ENCODE peak calls at places on chromosomes 13 and 19, in four cellular contexts. One of them, this sample, is unnamed.

GRCh38 chr13:35966024-35966423 is 165.2 kb downstream of the DCLK1 start:
- DNase-seq in K562: no peak
- DNase-seq in stomach: no peak
- DNase-seq in transverse colon: no peak
- DNase-seq in this sample: no peak

GRCh38 chr19:39818626-39819097 is 15.3 kb downstream of the DYRK1B start:
- DNase-seq in K562: no peak
- DNase-seq in transverse colon: no peak
- DNase-seq in stomach: no peak
- DNase-seq in this sample: no peak

GRCh38 chr19:679418-680286 is 3.5 kb downstream of the FSTL3 start:
- DNase-seq in stomach: peak; percentile 57
- DNase-seq in transverse colon: peak; percentile 64
- DNase-seq in K562: peak; percentile 61
- DNase-seq in this sample: peak; percentile 55

GRCh38 chr13:73842621-73843020 is 291.6 kb downstream of the KLF12 start:
- DNase-seq in transverse colon: no peak
- DNase-seq in stomach: no peak
- DNase-seq in K562: no peak
- DNase-seq in this sample: no peak

GRCh38 chr13:100106705-100107104 is 17.8 kb downstream of the PCCA start:
- DNase-seq in stomach: no peak
- DNase-seq in transverse colon: no peak
- DNase-seq in K562: no peak
- DNase-seq in this sample: no peak

GRCh38 chr13:73204916-73205315 is 146.1 kb downstream of the KLF5 start:
- DNase-seq in transverse colon: no peak
- DNase-seq in stomach: no peak
- DNase-seq in K562: no peak
- DNase-seq in this sample: no peak

GRCh38 chr13:49840667-49841066 is 48.2 kb upstream of the KPNA3 start:
- DNase-seq in K562: no peak
- DNase-seq in stomach: no peak
- DNase-seq in transverse colon: no peak
- DNase-seq in this sample: no peak

GRCh38 chr13:52804202-52804641 is 44.2 kb downstream of the PCDH8 start:
- DNase-seq in transverse colon: no peak
- DNase-seq in stomach: no peak
- DNase-seq in K562: no peak
- DNase-seq in this sample: no peak

GRCh38 chr19:18502633-18503294 is 19.1 kb downstream of the ELL start:
- DNase-seq in stomach: no peak
- DNase-seq in transverse colon: peak; percentile 40
- DNase-seq in K562: no peak
- DNase-seq in this sample: no peak

GRCh38 chr13:33676700-33677048 is 141.3 kb upstream of the RFC3 start:
- DNase-seq in transverse colon: peak; percentile 58
- DNase-seq in stomach: peak; percentile 64
- DNase-seq in K562: no peak
- DNase-seq in this sample: peak; percentile 55

GRCh38 chr13:50693755-50694154 is 149.7 kb downstream of the DLEU7 start:
- DNase-seq in stomach: peak; percentile 33
- DNase-seq in transverse colon: no peak
- DNase-seq in K562: no peak
- DNase-seq in this sample: no peak

GRCh38 chr19:17125728-17126677 is 50.4 kb downstream of the MYO9B start:
- DNase-seq in transverse colon: peak; percentile 68
- DNase-seq in K562: no peak
- DNase-seq in stomach: peak; percentile 47
- DNase-seq in this sample: no peak

GRCh38 chr13:47679391-47679790 is 321.7 kb downstream of the SUCLA2 start:
- DNase-seq in stomach: no peak
- DNase-seq in transverse colon: no peak
- DNase-seq in K562: no peak
- DNase-seq in this sample: no peak

GRCh38 chr19:18128044-18128443 is 24.9 kb upstream of the PIK3R2 start:
- DNase-seq in K562: no peak
- DNase-seq in stomach: no peak
- DNase-seq in transverse colon: no peak
- DNase-seq in this sample: no peak

GRCh38 chr13:68490594-68490993 is 1260.5 kb upstream of the PCDH9 start:
- DNase-seq in stomach: no peak
- DNase-seq in transverse colon: no peak
- DNase-seq in K562: no peak
- DNase-seq in this sample: no peak

GRCh38 chr13:32790731-32791130 is 204.5 kb downstream of the PDS5B start:
- DNase-seq in stomach: no peak
- DNase-seq in K562: peak; percentile 7
- DNase-seq in transverse colon: no peak
- DNase-seq in this sample: no peak

GRCh38 chr13:25928941-25929505 is 122.8 kb downstream of the SHISA2 start:
- DNase-seq in stomach: no peak
- DNase-seq in K562: no peak
- DNase-seq in transverse colon: no peak
- DNase-seq in this sample: no peak

GRCh38 chr13:109990296-109990695 is 203.9 kb upstream of the IRS2 start:
- DNase-seq in transverse colon: no peak
- DNase-seq in stomach: no peak
- DNase-seq in K562: no peak
- DNase-seq in this sample: no peak

GRCh38 chr13:21006141-21007005 is 55.0 kb downstream of the LATS2 start:
- DNase-seq in transverse colon: no peak
- DNase-seq in K562: no peak
- DNase-seq in stomach: no peak
- DNase-seq in this sample: no peak

GRCh38 chr19:42268142-42268703 is 829 bp upstream of the CIC start:
- DNase-seq in transverse colon: peak; percentile 99
- DNase-seq in stomach: peak; percentile 99
- DNase-seq in K562: peak; percentile 94
- DNase-seq in this sample: peak; percentile 100
- TF ChIP-seq POLR2A in transverse colon: peak; percentile 77
- TF ChIP-seq POLR2A in stomach: peak; percentile 77
- TF ChIP-seq POLR2A in K562: peak; percentile 73
- TF ChIP-seq POLR2A in this sample: peak; percentile 72

DNA sequence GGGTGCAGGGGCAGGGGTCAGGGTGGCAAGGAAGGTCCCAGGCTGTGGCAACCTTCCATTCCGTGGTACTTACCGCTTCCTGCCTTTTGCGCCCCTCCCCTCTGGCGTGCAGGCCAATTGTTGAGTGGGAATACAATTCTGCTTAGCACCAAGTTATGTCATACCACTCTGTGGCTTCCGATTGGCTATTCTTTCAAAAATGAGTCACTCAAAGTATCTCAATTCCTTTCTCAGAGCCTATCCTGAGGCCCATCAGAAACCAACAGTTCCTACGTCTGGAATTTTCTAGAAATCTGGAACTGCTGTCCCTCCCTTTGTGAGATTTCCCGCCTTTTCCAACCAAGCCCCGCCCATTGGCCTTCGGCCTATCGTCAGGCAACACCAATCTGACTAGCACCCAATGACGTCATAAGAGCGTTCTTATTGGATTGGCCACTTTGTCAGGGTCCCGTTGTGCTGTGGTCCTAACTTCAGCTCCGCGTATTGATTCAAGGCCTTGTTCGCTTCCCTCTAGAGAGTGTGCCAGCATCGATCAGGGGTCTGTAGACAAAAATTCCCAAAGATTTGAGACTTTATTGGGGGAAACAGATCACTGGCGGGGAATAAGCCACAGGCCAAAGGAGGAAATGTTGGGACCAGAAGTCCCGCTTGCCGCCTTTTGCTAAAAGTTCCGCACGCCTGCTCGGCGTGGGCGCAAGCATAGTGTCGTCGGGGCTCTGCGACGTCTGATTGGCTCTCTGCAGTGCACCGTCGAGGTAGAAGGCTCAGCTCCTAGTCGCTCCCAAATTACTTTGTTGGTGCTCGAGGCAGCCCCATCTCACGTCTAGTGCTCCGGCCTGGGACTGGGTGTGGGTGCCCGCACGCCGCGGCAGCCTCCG is 11.7 kb downstream of the NTN5 start:
- DNase-seq in stomach: peak; percentile 92
- DNase-seq in K562: peak; percentile 94
- DNase-seq in transverse colon: peak; percentile 87
- DNase-seq in this sample: peak; percentile 83
- TF ChIP-seq POLR2AphosphoS5 in stomach: peak; percentile 7
- TF ChIP-seq POLR2AphosphoS5 in K562: no peak
- TF ChIP-seq POLR2AphosphoS5 in transverse colon: no peak
- TF ChIP-seq POLR2AphosphoS5 in this sample: no peak

GRCh38 chr19:4987692-4988370 is 18.9 kb downstream of the KDM4B start:
- DNase-seq in K562: no peak
- DNase-seq in transverse colon: no peak
- DNase-seq in stomach: no peak
- DNase-seq in this sample: no peak
- H3K4me1 ChIP-seq in K562: peaks cover 27% of the 10 kb centered on the region
- H3K4me1 ChIP-seq in transverse colon: peaks cover 24% of the 10 kb centered on the region
- H3K4me1 ChIP-seq in stomach: peaks cover 4% of the 10 kb centered on the region
- H3K4me1 ChIP-seq in this sample: peaks cover 4% of the 10 kb centered on the region

DNA sequence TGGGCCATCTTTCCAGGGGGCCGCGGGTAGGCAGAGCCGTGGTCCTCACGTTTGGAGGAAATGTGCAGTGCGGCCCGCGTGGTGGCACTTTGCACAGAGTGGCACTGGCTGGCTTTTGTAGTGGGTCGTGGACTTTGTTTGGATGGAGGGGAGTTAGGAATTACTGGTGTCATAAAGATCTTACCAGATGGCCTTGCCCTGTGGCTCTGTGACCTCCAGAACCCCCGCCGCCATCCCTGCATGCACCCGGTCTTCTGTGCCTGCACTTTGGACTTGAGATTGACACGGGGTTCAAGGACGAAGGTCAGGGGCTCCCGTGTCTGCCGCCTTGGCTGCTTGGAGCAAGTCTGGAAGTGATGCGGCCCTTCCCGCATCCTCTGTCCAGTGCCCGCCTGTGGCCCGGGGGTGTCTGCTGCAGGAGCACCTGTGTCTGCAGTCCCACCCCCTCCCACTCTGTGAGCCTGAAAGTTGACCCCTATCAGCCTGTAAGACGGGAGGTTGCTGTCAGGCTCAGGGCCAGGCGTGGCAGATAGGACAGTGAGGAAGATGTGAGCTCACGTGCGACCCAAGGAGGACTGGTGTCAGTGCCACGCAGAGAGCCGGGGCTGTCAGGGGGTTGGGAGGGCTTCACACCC is 2.2 kb downstream of the GNA11 start:
- DNase-seq in K562: no peak
- DNase-seq in stomach: no peak
- DNase-seq in transverse colon: peak; percentile 43
- DNase-seq in this sample: no peak
- TF ChIP-seq POLR2A in K562: no peak
- TF ChIP-seq POLR2A in stomach: no peak
- TF ChIP-seq POLR2A in transverse colon: peak; percentile 31
- TF ChIP-seq POLR2A in this sample: no peak

GRCh38 chr19:42081584-42082258 is 5.8 kb downstream of the ZNF574 start:
- DNase-seq in transverse colon: no peak
- DNase-seq in K562: no peak
- DNase-seq in stomach: no peak
- DNase-seq in this sample: no peak
- TF ChIP-seq POLR2AphosphoS5 in transverse colon: no peak
- TF ChIP-seq POLR2AphosphoS5 in K562: no peak
- TF ChIP-seq POLR2AphosphoS5 in stomach: no peak
- TF ChIP-seq POLR2AphosphoS5 in this sample: no peak

DNA sequence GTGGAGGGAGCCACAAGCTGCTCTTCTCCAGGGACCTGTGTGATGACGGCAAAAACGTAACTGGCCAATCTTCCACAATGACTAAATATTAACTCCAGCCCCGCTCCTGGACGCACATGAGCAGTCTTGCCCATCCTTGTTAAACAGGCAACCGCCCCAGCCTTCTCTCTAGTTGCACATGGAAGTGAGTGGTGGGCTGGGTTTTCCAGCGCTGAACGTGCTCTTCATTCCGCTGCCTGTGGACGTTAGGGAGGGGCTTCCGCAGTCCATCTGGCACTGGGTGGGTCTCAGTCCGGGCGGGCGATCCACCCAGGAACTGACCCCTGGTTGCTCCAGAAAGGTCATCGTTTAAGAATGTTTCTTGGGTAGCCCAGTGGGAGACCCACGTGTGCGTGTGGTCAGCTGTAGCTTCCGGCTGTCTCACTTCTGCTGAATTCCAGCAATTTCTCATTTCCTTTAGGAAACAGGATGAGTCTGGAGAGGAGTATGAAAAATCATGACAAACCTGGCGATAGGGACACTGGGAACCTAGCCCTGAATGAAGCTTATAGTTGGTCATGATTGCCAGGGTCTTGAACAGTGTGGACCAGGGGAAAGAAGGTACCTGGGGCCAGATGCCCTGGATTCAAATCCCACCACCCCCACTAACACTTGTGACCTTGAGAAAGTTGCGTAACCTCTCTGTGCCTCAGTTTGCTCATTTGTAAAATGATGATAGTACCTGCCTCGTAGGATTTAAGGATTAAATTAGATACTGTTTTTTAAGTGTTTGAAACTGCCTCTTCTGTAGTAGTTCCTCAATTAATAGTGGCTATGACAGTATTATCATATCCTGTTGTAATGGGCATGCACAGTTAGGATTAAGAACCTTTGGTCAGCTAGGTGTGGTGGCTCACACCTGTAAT is 92.6 kb downstream of the SIPA1L3 start:
- DNase-seq in stomach: no peak
- DNase-seq in transverse colon: no peak
- DNase-seq in K562: no peak
- DNase-seq in this sample: no peak
- H3K4me1 ChIP-seq in stomach: peaks cover 16% of the 10 kb centered on the region
- H3K4me1 ChIP-seq in transverse colon: peaks cover 18% of the 10 kb centered on the region
- H3K4me1 ChIP-seq in K562: no peaks in the 10 kb centered on the region
- H3K4me1 ChIP-seq in this sample: no peaks in the 10 kb centered on the region

GRCh38 chr19:3722443-3723109 is 14.4 kb downstream of the TJP3 start:
- DNase-seq in stomach: peak; percentile 93
- DNase-seq in transverse colon: peak; percentile 87
- DNase-seq in K562: no peak
- DNase-seq in this sample: no peak

GRCh38 chr19:3719868-3720532 is 11.8 kb downstream of the TJP3 start:
- DNase-seq in transverse colon: no peak
- DNase-seq in K562: no peak
- DNase-seq in stomach: no peak
- DNase-seq in this sample: no peak

GRCh38 chr19:3721900-3722442 is 13.8 kb downstream of the TJP3 start:
- DNase-seq in K562: no peak
- DNase-seq in stomach: no peak
- DNase-seq in transverse colon: no peak
- DNase-seq in this sample: no peak

GRCh38 chr19:3720533-3720917 is 12.3 kb downstream of the TJP3 start:
- DNase-seq in K562: peak; percentile 56
- DNase-seq in stomach: peak; percentile 81
- DNase-seq in transverse colon: peak; percentile 93
- DNase-seq in this sample: no peak

GRCh38 chr19:3721131-3721899 is 13.1 kb downstream of the TJP3 start:
- DNase-seq in transverse colon: peak; percentile 97
- DNase-seq in K562: peak; percentile 97
- DNase-seq in stomach: peak; percentile 98
- DNase-seq in this sample: peak; percentile 98
- TF ChIP-seq POLR2A in transverse colon: peak; percentile 93
- TF ChIP-seq POLR2A in K562: no peak
- TF ChIP-seq POLR2A in stomach: peak; percentile 62
- TF ChIP-seq POLR2A in this sample: no peak

This sample was measured in breast epithelium.